ENCODE peak calls at places on chromosome 2, in five cellular contexts. A is pons; G is LHCN-M2; S is T follicular helper cell; T is stimulated activated CD4-positive, alpha-beta T cell treated with anti-CD3 and anti-CD28 coated beads, Interleukin-2, amount 100 ng/mL, for 4 hours. M is an unnamed sample.

GRCh38 chr2:230042195-230042594 is 26.5 kb downstream of the SLC16A14 start:
- DNase-seq in A (no peak), G (peak; percentile 20), S (no peak), T (no peak), M (no peak)

GRCh38 chr2:46923011-46923669 is 7.5 kb upstream of the MCFD2 start:
- DNase-seq in G (peak; percentile 72), S (no peak), A (no peak), T (no peak), M (no peak)

GRCh38 chr2:163157411-163157810 is 318.8 kb upstream of the KCNH7 start:
- DNase-seq in G (peak; percentile 21), A (no peak), S (no peak), T (no peak), M (no peak)

GRCh38 chr2:44291281-44292248 is 16.3 kb downstream of the SLC3A1 start:
- DNase-seq in A (peak; percentile 88), G (peak; percentile 96), S (no peak), T (no peak), M (no peak)

GRCh38 chr2:221563601-221564000 is 8.5 kb downstream of the EPHA4 start:
- DNase-seq in T (no peak), A (no peak), G (no peak), S (no peak), M (no peak)

GRCh38 chr2:203706403-203706802 is at the start of gene CD28:
- DNase-seq in T (peak; percentile 67), A (no peak), S (peak; percentile 84), G (no peak), M (peak; percentile 78)

GRCh38 chr2:104472076-104472475 is 381.8 kb upstream of the POU3F3 start:
- DNase-seq in S (no peak), T (no peak), A (no peak), G (no peak), M (no peak)

GRCh38 chr2:230307485-230307884 is 19.5 kb upstream of the SP140L start:
- DNase-seq in G (no peak), T (no peak), A (no peak), S (no peak), M (no peak)

GRCh38 chr2:109545828-109546713 is 67.7 kb downstream of the SEPTIN10 start:
- DNase-seq in A (peak; percentile 73), S (peak; percentile 25), G (peak; percentile 41), T (peak; percentile 25), M (peak; percentile 26)

GRCh38 chr2:14016289-14016955 is 616.1 kb upstream of the LRATD1 start:
- DNase-seq in A (no peak), T (no peak), S (no peak), G (no peak), M (no peak)

GRCh38 chr2:188596054-188596453 is 304.4 kb downstream of the GULP1 start:
- DNase-seq in G (peak; percentile 81), A (no peak), T (no peak), S (no peak), M (no peak)

GRCh38 chr2:216535454-216535995 is 36.9 kb downstream of the RPL37A start:
- DNase-seq in S (no peak), G (peak; percentile 67), A (no peak), T (no peak), M (no peak)

GRCh38 chr2:213086050-213086449 is 65.4 kb downstream of the IKZF2 start:
- DNase-seq in T (no peak), A (no peak), S (no peak), G (no peak), M (no peak)

GRCh38 chr2:238512247-238512867 is 85.6 kb downstream of the ASB1 start:
- DNase-seq in G (no peak), T (no peak), S (no peak), A (no peak), M (no peak)

GRCh38 chr2:219497495-219498279 is 1.0 kb upstream of the GMPPA start:
- DNase-seq in S (no peak), T (no peak), G (peak; percentile 77), A (peak; percentile 31), M (no peak)

GRCh38 chr2:151632993-151633592 is 101.2 kb downstream of the NEB start:
- DNase-seq in T (no peak), G (peak; percentile 23), A (no peak), S (no peak), M (no peak)

GRCh38 chr2:145095641-145096435 is 575.9 kb upstream of the ZEB2 start:
- DNase-seq in T (no peak), A (no peak), G (peak; percentile 80), S (no peak), M (no peak)

GRCh38 chr2:51795248-51795888 is 763.4 kb upstream of the NRXN1 start:
- DNase-seq in A (no peak), S (no peak), G (peak; percentile 21), T (no peak), M (no peak)

GRCh38 chr2:195037072-195037471 is 620.0 kb upstream of the SLC39A10 start:
- DNase-seq in G (no peak), A (no peak), T (no peak), S (no peak), M (no peak)

GRCh38 chr2:38098351-38099095 is 22.6 kb upstream of the CYP1B1 start:
- DNase-seq in T (no peak), A (no peak), S (no peak), G (peak; percentile 25), M (no peak)

GRCh38 chr2:98468621-98469236 is 24.1 kb downstream of the INPP4A start:
- DNase-seq in T (peak; percentile 63), A (no peak), G (peak; percentile 76), S (no peak), M (peak; percentile 70)

GRCh38 chr2:100767224-100767653 is 52.7 kb upstream of the NPAS2 start:
- DNase-seq in G (peak; percentile 65), A (no peak), S (no peak), T (no peak), M (no peak)

GRCh38 chr2:122101319-122101718 is 345.9 kb downstream of the TSN start:
- DNase-seq in T (no peak), A (no peak), S (no peak), G (no peak), M (no peak)

GRCh38 chr2:85308951-85309555 is 18.7 kb downstream of the TGOLN2 start:
- DNase-seq in A (no peak), G (peak; percentile 93), S (no peak), T (no peak), M (no peak)

M was measured in activated CD4-positive, alpha-beta T cell treated with anti-CD3 and anti-CD28 coated beads for 4 hours.